ENCODE peak calls at places on chromosome 13, in nine cellular contexts. One of them, this sample, is unnamed.

GRCh38 chr13:52892925-52893324 is 44.5 kb upstream of the PCDH8 start:
- DNase-seq in stimulated activated naive CD4-positive, alpha-beta T cell: no peak
- DNase-seq in NCI-H2081 treated with DMSO at 0.1 percent for 48 hours: no peak
- DNase-seq in GDM1: no peak
- DNase-seq in upper lobe of right lung: no peak
- DNase-seq in GM12865: no peak
- DNase-seq in left colon: no peak
- DNase-seq in prostate gland: no peak
- DNase-seq in brain pericyte: no peak
- DNase-seq in this sample: no peak

GRCh38 chr13:48233097-48233885 is at the start of gene ITM2B:
- DNase-seq in stimulated activated naive CD4-positive, alpha-beta T cell: peak
- DNase-seq in NCI-H2081 treated with DMSO at 0.1 percent for 48 hours: no peak
- DNase-seq in GDM1: peak
- DNase-seq in upper lobe of right lung: peak
- DNase-seq in GM12865: peak
- DNase-seq in left colon: peak
- DNase-seq in prostate gland: peak
- DNase-seq in brain pericyte: no peak
- DNase-seq in this sample: peak

GRCh38 chr13:38239874-38240273 is 109.8 kb upstream of the UFM1 start:
- DNase-seq in stimulated activated naive CD4-positive, alpha-beta T cell: no peak
- DNase-seq in NCI-H2081 treated with DMSO at 0.1 percent for 48 hours: no peak
- DNase-seq in GDM1: no peak
- DNase-seq in upper lobe of right lung: no peak
- DNase-seq in GM12865: no peak
- DNase-seq in left colon: no peak
- DNase-seq in prostate gland: no peak
- DNase-seq in brain pericyte: no peak
- DNase-seq in this sample: no peak

GRCh38 chr13:67416047-67416925 is 186.2 kb upstream of the PCDH9 start:
- DNase-seq in stimulated activated naive CD4-positive, alpha-beta T cell: no peak
- DNase-seq in NCI-H2081 treated with DMSO at 0.1 percent for 48 hours: no peak
- DNase-seq in GDM1: peak
- DNase-seq in upper lobe of right lung: peak
- DNase-seq in GM12865: peak
- DNase-seq in left colon: peak
- DNase-seq in prostate gland: no peak
- DNase-seq in brain pericyte: no peak
- DNase-seq in this sample: peak

GRCh38 chr13:51211910-51212309 is 10.3 kb upstream of the FAM124A start:
- DNase-seq in stimulated activated naive CD4-positive, alpha-beta T cell: no peak
- DNase-seq in NCI-H2081 treated with DMSO at 0.1 percent for 48 hours: no peak
- DNase-seq in GDM1: no peak
- DNase-seq in upper lobe of right lung: no peak
- DNase-seq in GM12865: no peak
- DNase-seq in left colon: no peak
- DNase-seq in prostate gland: no peak
- DNase-seq in brain pericyte: no peak
- DNase-seq in this sample: no peak

GRCh38 chr13:73429691-73430090 is 370.9 kb downstream of the KLF5 start:
- DNase-seq in stimulated activated naive CD4-positive, alpha-beta T cell: no peak
- DNase-seq in NCI-H2081 treated with DMSO at 0.1 percent for 48 hours: no peak
- DNase-seq in GDM1: no peak
- DNase-seq in upper lobe of right lung: no peak
- DNase-seq in GM12865: no peak
- DNase-seq in left colon: no peak
- DNase-seq in prostate gland: peak
- DNase-seq in brain pericyte: no peak
- DNase-seq in this sample: no peak

GRCh38 chr13:26787961-26788360 is 27.4 kb upstream of the GPR12 start:
- DNase-seq in stimulated activated naive CD4-positive, alpha-beta T cell: no peak
- DNase-seq in NCI-H2081 treated with DMSO at 0.1 percent for 48 hours: no peak
- DNase-seq in GDM1: no peak
- DNase-seq in upper lobe of right lung: no peak
- DNase-seq in GM12865: no peak
- DNase-seq in left colon: no peak
- DNase-seq in prostate gland: no peak
- DNase-seq in brain pericyte: no peak
- DNase-seq in this sample: no peak

GRCh38 chr13:20356437-20356836 is 124.3 kb upstream of the GJB6 start:
- DNase-seq in stimulated activated naive CD4-positive, alpha-beta T cell: no peak
- DNase-seq in NCI-H2081 treated with DMSO at 0.1 percent for 48 hours: no peak
- DNase-seq in GDM1: no peak
- DNase-seq in upper lobe of right lung: no peak
- DNase-seq in GM12865: no peak
- DNase-seq in left colon: no peak
- DNase-seq in prostate gland: no peak
- DNase-seq in brain pericyte: no peak
- DNase-seq in this sample: peak

GRCh38 chr13:93298741-93299140 is 72.1 kb downstream of the GPC6 start:
- DNase-seq in stimulated activated naive CD4-positive, alpha-beta T cell: no peak
- DNase-seq in NCI-H2081 treated with DMSO at 0.1 percent for 48 hours: no peak
- DNase-seq in GDM1: no peak
- DNase-seq in upper lobe of right lung: no peak
- DNase-seq in GM12865: no peak
- DNase-seq in left colon: no peak
- DNase-seq in prostate gland: no peak
- DNase-seq in brain pericyte: no peak
- DNase-seq in this sample: peak

GRCh38 chr13:34465423-34465922 is 476.6 kb upstream of the NBEA start:
- DNase-seq in stimulated activated naive CD4-positive, alpha-beta T cell: no peak
- DNase-seq in NCI-H2081 treated with DMSO at 0.1 percent for 48 hours: no peak
- DNase-seq in GDM1: no peak
- DNase-seq in upper lobe of right lung: no peak
- DNase-seq in GM12865: no peak
- DNase-seq in left colon: no peak
- DNase-seq in prostate gland: no peak
- DNase-seq in brain pericyte: no peak
- DNase-seq in this sample: no peak

GRCh38 chr13:41179593-41180250 is 14.6 kb downstream of the KBTBD7 start:
- DNase-seq in stimulated activated naive CD4-positive, alpha-beta T cell: no peak
- DNase-seq in NCI-H2081 treated with DMSO at 0.1 percent for 48 hours: no peak
- DNase-seq in GDM1: no peak
- DNase-seq in upper lobe of right lung: no peak
- DNase-seq in GM12865: peak
- DNase-seq in left colon: no peak
- DNase-seq in prostate gland: no peak
- DNase-seq in brain pericyte: no peak
- DNase-seq in this sample: peak

GRCh38 chr13:74528751-74529513 is 394.7 kb upstream of the KLF12 start:
- DNase-seq in stimulated activated naive CD4-positive, alpha-beta T cell: no peak
- DNase-seq in NCI-H2081 treated with DMSO at 0.1 percent for 48 hours: no peak
- DNase-seq in GDM1: no peak
- DNase-seq in upper lobe of right lung: no peak
- DNase-seq in GM12865: no peak
- DNase-seq in left colon: no peak
- DNase-seq in prostate gland: no peak
- DNase-seq in brain pericyte: no peak
- DNase-seq in this sample: no peak

GRCh38 chr13:21576424-21576823 is 27.5 kb downstream of the MICU2 start:
- DNase-seq in stimulated activated naive CD4-positive, alpha-beta T cell: no peak
- DNase-seq in NCI-H2081 treated with DMSO at 0.1 percent for 48 hours: no peak
- DNase-seq in GDM1: no peak
- DNase-seq in upper lobe of right lung: no peak
- DNase-seq in GM12865: no peak
- DNase-seq in left colon: no peak
- DNase-seq in prostate gland: no peak
- DNase-seq in brain pericyte: no peak
- DNase-seq in this sample: peak

GRCh38 chr13:34816543-34816942 is 125.5 kb upstream of the NBEA start:
- DNase-seq in stimulated activated naive CD4-positive, alpha-beta T cell: no peak
- DNase-seq in NCI-H2081 treated with DMSO at 0.1 percent for 48 hours: no peak
- DNase-seq in GDM1: no peak
- DNase-seq in upper lobe of right lung: no peak
- DNase-seq in GM12865: no peak
- DNase-seq in left colon: no peak
- DNase-seq in prostate gland: no peak
- DNase-seq in brain pericyte: no peak
- DNase-seq in this sample: peak

This sample was measured in AG10803.